ENCODE peak calls at places on chromosome 10, in five cellular contexts. T is GM20000; X is NCI-H2081; N is AG20443; Z is naive thymus-derived CD4-positive, alpha-beta T cell. L is an unnamed sample.

GRCh38 chr10:80280071-80280800 is 9.2 kb downstream of the MAT1A start:
- DNase-seq in X (no peak), Z (no peak), N (no peak), T (no peak), L (no peak)

GRCh38 chr10:47261121-47261520 is 38.9 kb upstream of the GDF10 start:
- DNase-seq in N (no peak), Z (peak; percentile 62), X (no peak), T (peak; percentile 61), L (no peak)

GRCh38 chr10:126972622-126973414 is 67.6 kb downstream of the DOCK1 start:
- DNase-seq in T (no peak), X (no peak), N (peak; percentile 88), Z (no peak), L (no peak)

GRCh38 chr10:35821339-35821911 is 179.3 kb upstream of the FZD8 start:
- DNase-seq in Z (no peak), T (peak; percentile 8), N (no peak), X (no peak), L (no peak)

GRCh38 chr10:74310652-74311257 is 159.7 kb downstream of the ADK start:
- DNase-seq in X (no peak), N (no peak), T (no peak), Z (no peak), L (no peak)

GRCh38 chr10:79026341-79026761 is 42.4 kb upstream of the ZMIZ1 start:
- DNase-seq in T (no peak), X (no peak), N (no peak), Z (no peak), L (peak; percentile 39)

GRCh38 chr10:102117391-102118159 is 2.6 kb downstream of the LDB1 start:
- DNase-seq in Z (peak; percentile 76), T (no peak), N (peak; percentile 61), X (peak; percentile 83), L (no peak)

GRCh38 chr10:43024942-43025700 is 51.7 kb upstream of the RET start:
- DNase-seq in N (no peak), X (no peak), T (no peak), Z (no peak), L (no peak)

GRCh38 chr10:13272164-13272571 is 27.7 kb downstream of the PHYH start:
- DNase-seq in Z (no peak), X (peak; percentile 30), N (peak; percentile 52), T (no peak), L (no peak)

GRCh38 chr10:100895346-100895745 is 17.4 kb upstream of the SLF2 start:
- DNase-seq in T (no peak), Z (no peak), N (no peak), X (no peak), L (no peak)

GRCh38 chr10:122142652-122143237 is 128.4 kb upstream of the BTBD16 start:
- DNase-seq in X (no peak), N (peak; percentile 56), T (peak; percentile 61), Z (no peak), L (no peak)

GRCh38 chr10:16348891-16349290 is 87.9 kb upstream of the PTER start:
- DNase-seq in T (no peak), N (no peak), Z (no peak), X (no peak), L (no peak)

GRCh38 chr10:95242581-95243317 is 48.1 kb downstream of the PDLIM1 start:
- DNase-seq in T (no peak), N (peak; percentile 75), X (peak; percentile 9), Z (no peak), L (no peak)

GRCh38 chr10:24465899-24466615 is 257.1 kb downstream of the KIAA1217 start:
- DNase-seq in X (no peak), T (peak; percentile 16), Z (no peak), N (peak; percentile 78), L (no peak)

GRCh38 chr10:130045801-130046321 is 64.8 kb downstream of the C10orf143 start:
- DNase-seq in T (no peak), Z (no peak), N (no peak), X (no peak), L (no peak)

GRCh38 chr10:43361532-43362190 is 9.8 kb upstream of the FXYD4 start:
- DNase-seq in X (no peak), N (no peak), T (no peak), Z (no peak), L (no peak)

GRCh38 chr10:86752311-86752710 is 4.1 kb upstream of the BMPR1A start:
- DNase-seq in X (no peak), Z (no peak), T (no peak), N (no peak), L (no peak)

GRCh38 chr10:130875897-130876472 is 435.5 kb downstream of the TCERG1L start:
- DNase-seq in Z (no peak), N (no peak), T (no peak), X (no peak), L (no peak)

GRCh38 chr10:72335394-72336258 is 19.1 kb downstream of the DNAJB12 start:
- DNase-seq in T (peak; percentile 66), N (no peak), X (no peak), Z (no peak), L (peak; percentile 81)

GRCh38 chr10:35639651-35640311 is 2.3 kb downstream of the FZD8 start:
- DNase-seq in N (no peak), X (no peak), Z (no peak), T (peak; percentile 32), L (no peak)

GRCh38 chr10:80454526-80455460 is 683 bp downstream of the TSPAN14 start:
- DNase-seq in N (peak; percentile 55), Z (peak; percentile 31), T (peak; percentile 62), X (peak; percentile 33), L (peak; percentile 59)

GRCh38 chr10:35079763-35080162 is 10.4 kb downstream of the CUL2 start:
- DNase-seq in T (no peak), N (peak; percentile 75), Z (no peak), X (no peak), L (no peak)